ENCODE peak calls at places on chromosomes 6 and 20, in nine cellular contexts. M is A673, H is left ventricle myocardium inferior, W is bronchial epithelial cell, R is WERI-Rb-1, K is AG04449, J is cardiac fibroblast, C is GM12878, L is BJ. N is an unnamed sample.

GRCh38 chr6:19128701-19129100 is 708.5 kb upstream of the ID4 start:
- DNase-seq in M (no peak), H (no peak), W (no peak), R (no peak), K (no peak), J (no peak), C (no peak), L (no peak), N (no peak)

GRCh38 chr20:16569218-16570153 is 3.8 kb downstream of the KIF16B start:
- DNase-seq in M (no peak), H (no peak), W (no peak), R (no peak), K (no peak), J (no peak), C (no peak), L (no peak), N (peak)

GRCh38 chr6:41653642-41654432 is 15.6 kb downstream of the MDFI start:
- DNase-seq in M (no peak), H (no peak), W (no peak), R (no peak), K (no peak), J (no peak), C (no peak), L (no peak), N (no peak)

GRCh38 chr6:25601797-25602679 is 50.0 kb upstream of the SCGN start:
- DNase-seq in M (peak), H (no peak), W (peak), R (no peak), K (peak), J (peak), C (no peak), L (peak), N (peak)

GRCh38 chr6:141932685-141933084 is 200.0 kb upstream of the GJE1 start:
- DNase-seq in M (no peak), H (no peak), W (no peak), R (no peak), K (no peak), J (no peak), C (no peak), L (no peak), N (no peak)

GRCh38 chr6:69994251-69994650 is 127.9 kb downstream of the COL19A1 start:
- DNase-seq in M (no peak), H (no peak), W (peak), R (no peak), K (no peak), J (no peak), C (no peak), L (no peak), N (no peak)

GRCh38 chr20:58039569-58040092 is 188.8 kb downstream of the ANKRD60 start:
- DNase-seq in M (no peak), H (peak), W (no peak), R (no peak), K (no peak), J (no peak), C (no peak), L (no peak), N (no peak)

GRCh38 chr6:130366011-130366963 is at the start of gene TMEM200A:
- DNase-seq in M (peak), H (no peak), W (peak), R (peak), K (no peak), J (peak), C (no peak), L (no peak), N (no peak)

GRCh38 chr6:73585566-73586415 is 65.0 kb upstream of the EEF1A1 start:
- DNase-seq in M (peak), H (no peak), W (peak), R (no peak), K (no peak), J (peak), C (peak), L (peak), N (peak)

GRCh38 chr6:53312355-53312754 is 36.4 kb downstream of the ELOVL5 start:
- DNase-seq in M (no peak), H (no peak), W (no peak), R (no peak), K (no peak), J (no peak), C (no peak), L (no peak), N (no peak)

GRCh38 chr6:3960754-3961361 is 111.7 kb downstream of the FAM50B start:
- DNase-seq in M (no peak), H (no peak), W (no peak), R (no peak), K (no peak), J (no peak), C (no peak), L (no peak), N (no peak)

GRCh38 chr20:59151820-59152219 is 11.8 kb upstream of the ZNF831 start:
- DNase-seq in M (no peak), H (no peak), W (no peak), R (no peak), K (no peak), J (no peak), C (no peak), L (no peak), N (no peak)

GRCh38 chr6:162854734-162855191 is 127.0 kb downstream of the PACRG start:
- DNase-seq in M (no peak), H (no peak), W (no peak), R (peak), K (no peak), J (no peak), C (no peak), L (no peak), N (no peak)

GRCh38 chr20:37386505-37387201 is 40.7 kb downstream of the SRC start:
- DNase-seq in M (no peak), H (no peak), W (no peak), R (no peak), K (no peak), J (no peak), C (no peak), L (no peak), N (no peak)

GRCh38 chr6:26129656-26130055 is 42.4 kb downstream of the HFE start:
- DNase-seq in M (no peak), H (no peak), W (no peak), R (no peak), K (no peak), J (no peak), C (no peak), L (no peak), N (no peak)

GRCh38 chr20:2108987-2109386 is 7.4 kb downstream of the STK35 start:
- DNase-seq in M (no peak), H (no peak), W (peak), R (no peak), K (no peak), J (peak), C (no peak), L (no peak), N (no peak)

GRCh38 chr6:80523029-80523428 is 416.6 kb downstream of the BCKDHB start:
- DNase-seq in M (no peak), H (no peak), W (no peak), R (no peak), K (no peak), J (peak), C (no peak), L (no peak), N (no peak)

GRCh38 chr6:4582506-4582905 is 193.7 kb upstream of the CDYL start:
- DNase-seq in M (no peak), H (no peak), W (peak), R (no peak), K (no peak), J (peak), C (no peak), L (peak), N (no peak)

GRCh38 chr6:100865525-100865924 is 15.6 kb downstream of the ASCC3 start:
- DNase-seq in M (no peak), H (no peak), W (no peak), R (no peak), K (no peak), J (no peak), C (no peak), L (no peak), N (no peak)

GRCh38 chr20:57736738-57737347 is 27.0 kb upstream of the PMEPA1 start:
- DNase-seq in M (no peak), H (no peak), W (no peak), R (no peak), K (no peak), J (no peak), C (no peak), L (no peak), N (no peak)

GRCh38 chr20:63955281-63955845 is 853 bp downstream of the UCKL1 start:
- DNase-seq in M (peak), H (peak), W (no peak), R (no peak), K (no peak), J (peak), C (no peak), L (no peak), N (no peak)

GRCh38 chr6:167978607-167979006 is 18.9 kb upstream of the KIF25 start:
- DNase-seq in M (no peak), H (no peak), W (no peak), R (no peak), K (no peak), J (no peak), C (no peak), L (no peak), N (no peak)

GRCh38 chr6:38638941-38639497 is 710 bp downstream of the BTBD9 start:
- DNase-seq in M (no peak), H (no peak), W (peak), R (peak), K (no peak), J (peak), C (no peak), L (no peak), N (no peak)

GRCh38 chr6:53115741-53116140 is 32.9 kb downstream of the GCM1 start:
- DNase-seq in M (no peak), H (no peak), W (no peak), R (no peak), K (no peak), J (no peak), C (no peak), L (no peak), N (no peak)

GRCh38 chr6:134954272-134954990 is 4.5 kb upstream of the ALDH8A1 start:
- DNase-seq in M (no peak), H (no peak), W (no peak), R (no peak), K (no peak), J (no peak), C (no peak), L (no peak), N (no peak)

GRCh38 chr20:46027245-46027853 is 1.7 kb upstream of the SLC12A5 start:
- DNase-seq in M (peak), H (no peak), W (peak), R (no peak), K (no peak), J (peak), C (no peak), L (no peak), N (no peak)

GRCh38 chr6:5205877-5206840 is 54.6 kb downstream of the LYRM4 start:
- DNase-seq in M (peak), H (peak), W (peak), R (peak), K (peak), J (peak), C (no peak), L (no peak), N (no peak)

GRCh38 chr6:139927742-139928305 is 553.4 kb upstream of the CITED2 start:
- DNase-seq in M (no peak), H (no peak), W (no peak), R (no peak), K (no peak), J (peak), C (no peak), L (no peak), N (no peak)

GRCh38 chr20:13302647-13303425 is 81.8 kb downstream of the ISM1 start:
- DNase-seq in M (peak), H (no peak), W (peak), R (peak), K (no peak), J (peak), C (no peak), L (no peak), N (no peak)

GRCh38 chr20:19918965-19919329 is 98.2 kb upstream of the NAA20 start:
- DNase-seq in M (no peak), H (no peak), W (no peak), R (no peak), K (no peak), J (no peak), C (no peak), L (no peak), N (no peak)

GRCh38 chr20:24987873-24988835 is 4.4 kb downstream of the APMAP start:
- DNase-seq in M (no peak), H (no peak), W (no peak), R (no peak), K (no peak), J (no peak), C (no peak), L (no peak), N (no peak)

GRCh38 chr6:24494726-24495515 is at the start of gene ALDH5A1:
- DNase-seq in M (peak), H (peak), W (peak), R (peak), K (no peak), J (peak), C (no peak), L (no peak), N (no peak)
- TF ChIP-seq CTCF in M (peak), H (peak), W (peak), R (peak), K (peak), J (no peak), C (peak), L (peak), N (peak)

GRCh38 chr6:56671651-56672461 is 29.2 kb upstream of the DST start:
- DNase-seq in M (peak), H (no peak), W (no peak), R (peak), K (no peak), J (no peak), C (no peak), L (no peak), N (no peak)
- H3K4me3 ChIP-seq in M (no peak), H (peak), W (no peak), R (peak), K (no peak), J (no peak), C (no peak), L (no peak), N (no peak)

GRCh38 chr6:151805286-151805840 is 2.1 kb upstream of the ESR1 start:
- DNase-seq in M (no peak), H (peak), W (no peak), R (no peak), K (no peak), J (no peak), C (no peak), L (no peak), N (no peak)
- TF ChIP-seq CTCF in M (no peak), H (no peak), W (no peak), R (no peak), K (no peak), J (no peak), C (no peak), L (no peak), N (no peak)

DNA sequence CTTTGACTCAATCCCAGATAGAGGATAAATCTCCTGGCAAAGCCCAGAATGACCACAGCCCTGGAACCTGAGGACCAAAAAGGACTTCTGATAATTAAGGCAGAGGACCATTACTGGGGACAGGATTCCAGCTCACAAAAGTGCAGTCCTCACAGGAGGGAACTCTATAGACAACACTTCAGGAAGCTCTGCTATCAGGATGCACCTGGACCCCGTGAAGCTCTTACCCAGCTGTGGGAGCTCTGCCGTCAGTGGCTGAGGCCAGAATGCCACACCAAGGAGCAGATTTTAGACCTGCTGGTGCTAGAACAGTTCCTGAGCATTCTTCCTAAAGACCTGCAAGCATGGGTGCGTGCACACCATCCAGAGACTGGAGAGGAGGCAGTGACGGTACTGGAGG is 987 bp downstream of the ZSCAN16 start:
- DNase-seq in M (no peak), H (no peak), W (no peak), R (no peak), K (no peak), J (no peak), C (no peak), L (no peak), N (no peak)
- H3K4me3 ChIP-seq in M (peak), H (peak), W (no peak), R (no peak), K (no peak), J (no peak), C (peak), L (no peak), N (peak)

GRCh38 chr20:51382111-51382985 is 160.2 kb downstream of the NFATC2 start:
- DNase-seq in M (no peak), H (no peak), W (no peak), R (no peak), K (no peak), J (no peak), C (no peak), L (no peak), N (no peak)

GRCh38 chr20:51380401-51381385 is 161.8 kb downstream of the NFATC2 start:
- DNase-seq in M (no peak), H (no peak), W (no peak), R (no peak), K (no peak), J (no peak), C (no peak), L (no peak), N (peak)

GRCh38 chr20:51382986-51383821 is 159.3 kb downstream of the NFATC2 start:
- DNase-seq in M (no peak), H (no peak), W (peak), R (no peak), K (no peak), J (no peak), C (no peak), L (no peak), N (no peak)

GRCh38 chr20:51379601-51380341 is 162.7 kb downstream of the NFATC2 start:
- DNase-seq in M (no peak), H (no peak), W (no peak), R (no peak), K (no peak), J (no peak), C (no peak), L (no peak), N (no peak)

GRCh38 chr20:51381557-51381956 is 161.0 kb downstream of the NFATC2 start:
- DNase-seq in M (no peak), H (no peak), W (no peak), R (no peak), K (no peak), J (no peak), C (no peak), L (no peak), N (no peak)
- TF ChIP-seq CTCF in M (no peak), H (no peak), W (no peak), R (peak), K (no peak), J (no peak), C (no peak), L (no peak), N (no peak)

DNA sequence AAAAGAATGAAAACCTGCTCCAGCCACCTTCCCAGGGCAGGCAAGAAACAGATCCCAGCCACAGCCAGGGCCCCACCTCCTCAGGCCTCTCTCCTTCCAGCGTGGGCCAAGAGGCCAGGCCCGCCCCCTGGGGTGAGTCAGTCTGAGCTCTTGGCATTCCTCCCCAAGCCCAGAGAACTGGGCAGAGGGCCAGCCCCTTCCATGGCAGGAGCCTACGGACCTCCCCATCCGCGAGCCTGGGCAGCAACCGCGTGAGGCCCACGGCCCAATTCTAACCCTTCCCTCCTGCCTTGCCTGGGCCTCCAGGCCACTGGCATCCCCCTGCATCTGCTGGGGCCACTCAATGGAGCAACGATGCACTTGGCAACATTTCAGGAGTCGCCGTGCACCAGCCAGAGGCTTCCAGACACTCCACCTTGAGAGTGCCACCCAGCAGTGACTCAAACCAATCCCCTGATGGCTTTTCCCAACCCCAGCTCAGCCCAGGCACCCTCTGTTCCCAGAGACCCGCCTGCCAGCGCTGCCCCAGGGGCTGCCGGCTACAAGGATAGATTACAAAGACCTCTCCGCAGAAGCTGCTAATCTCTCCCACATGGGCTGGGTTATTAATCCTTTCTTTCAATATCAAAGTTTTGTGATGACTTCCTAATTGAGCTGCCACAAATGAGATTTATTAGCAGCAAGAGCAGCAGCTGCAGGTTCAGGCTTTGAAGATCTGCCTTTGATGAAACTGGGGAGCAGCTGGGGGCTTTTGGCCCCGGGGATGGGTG is 85.8 kb downstream of the NFATC2 start:
- DNase-seq in M (peak), H (peak), W (peak), R (no peak), K (peak), J (peak), C (no peak), L (peak), N (no peak)
- H3K4me3 ChIP-seq in M (no peak), H (peak), W (peak), R (no peak), K (peak), J (no peak), C (no peak), L (no peak), N (no peak)

DNA sequence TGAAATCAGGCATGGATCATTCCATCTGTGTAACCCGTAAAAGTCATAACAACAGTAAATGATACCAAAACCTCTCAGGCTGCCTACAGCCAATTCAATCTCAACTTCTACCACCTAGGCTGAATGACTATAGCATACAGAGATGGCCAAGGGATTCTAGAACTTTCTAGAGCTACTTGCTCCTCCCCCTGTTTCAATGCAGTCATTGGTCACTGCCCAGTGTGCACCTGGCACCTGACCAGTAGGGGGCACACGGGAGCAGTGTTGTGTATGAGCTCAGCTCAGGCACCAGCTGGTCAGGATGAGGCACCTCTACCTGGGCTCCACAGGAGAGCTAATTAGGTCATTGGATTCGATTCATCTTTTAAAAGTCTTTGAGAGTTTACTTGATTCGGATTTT is 86.2 kb downstream of the PLEKHG1 start:
- DNase-seq in M (peak), H (no peak), W (peak), R (peak), K (no peak), J (no peak), C (peak), L (no peak), N (peak)
- TF ChIP-seq CTCF in M (peak), H (peak), W (peak), R (peak), K (peak), J (peak), C (peak), L (peak), N (peak)

DNA sequence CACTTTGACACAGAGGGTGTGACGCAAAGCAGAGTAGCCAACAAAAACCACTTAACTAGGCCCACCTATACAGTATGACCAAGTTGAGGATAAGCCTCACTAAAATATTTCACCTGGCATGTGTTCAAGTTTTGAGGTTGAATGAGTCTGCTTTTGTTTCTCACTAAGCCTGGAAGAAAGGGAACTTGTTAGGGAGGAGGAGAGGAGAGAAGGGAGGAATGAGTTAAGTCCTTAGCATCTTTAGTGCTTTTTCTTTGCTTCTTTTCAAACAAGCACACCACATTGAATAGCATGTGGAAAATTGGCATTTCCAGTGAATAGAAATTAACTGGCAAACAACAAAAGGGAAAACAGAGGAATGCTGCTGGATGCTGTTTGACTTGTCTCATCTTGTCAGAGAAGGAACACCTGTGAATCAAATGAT is 461.9 kb downstream of the GJA1 start:
- DNase-seq in M (peak), H (no peak), W (peak), R (no peak), K (no peak), J (peak), C (no peak), L (no peak), N (no peak)
- H3K4me3 ChIP-seq in M (no peak), H (no peak), W (no peak), R (no peak), K (no peak), J (no peak), C (no peak), L (no peak), N (no peak)

GRCh38 chr20:62133864-62134263 is 9.3 kb downstream of the PSMA7 start:
- DNase-seq in M (peak), H (no peak), W (no peak), R (no peak), K (no peak), J (no peak), C (no peak), L (no peak), N (no peak)
- TF ChIP-seq CTCF in M (peak), H (peak), W (no peak), R (peak), K (peak), J (peak), C (no peak), L (no peak), N (peak)